ENCODE peak calls at places on chromosomes 13 and 19, in four cellular contexts. T is non-pigmented ciliary epithelial cell, K is psoas muscle, G is fibroblast of the aortic adventitia. X is an unnamed sample.

GRCh38 chr19:45817725-45818301 is 2.7 kb upstream of the RSPH6A start:
- DNase-seq in T (no peak), K (no peak), G (no peak), X (no peak)

GRCh38 chr19:55676889-55677505 is 2.0 kb downstream of the EPN1 start:
- DNase-seq in T (no peak), K (no peak), G (no peak), X (no peak)

GRCh38 chr13:52036037-52036436 is 11.5 kb downstream of the UTP14C start:
- DNase-seq in T (no peak), K (no peak), G (no peak), X (no peak)

GRCh38 chr13:98327326-98328314 is 150.6 kb upstream of the RNF113B start:
- DNase-seq in T (peak), K (no peak), G (peak), X (peak)

GRCh38 chr19:49801966-49802661 is 11.0 kb downstream of the FUZ start:
- DNase-seq in T (peak), K (peak), G (peak), X (peak)

GRCh38 chr19:19550972-19551861 is 13.2 kb downstream of the CILP2 start:
- DNase-seq in T (no peak), K (no peak), G (no peak), X (no peak)

GRCh38 chr13:90562388-90562787 is 785.1 kb upstream of the MIR17HG start:
- DNase-seq in T (no peak), K (no peak), G (no peak), X (no peak)

GRCh38 chr13:19023115-19023514 is 158.5 kb downstream of the TUBA3C start:
- DNase-seq in T (no peak), K (no peak), G (no peak), X (no peak)

GRCh38 chr19:58227964-58228583 is 640 bp upstream of the ZNF544 start:
- DNase-seq in T (no peak), K (no peak), G (no peak), X (no peak)

GRCh38 chr13:110874508-110874960 is 40.3 kb downstream of the ANKRD10 start:
- DNase-seq in T (peak), K (peak), G (peak), X (peak)

GRCh38 chr13:21420706-21421105 is 38.4 kb downstream of the ZDHHC20 start:
- DNase-seq in T (no peak), K (no peak), G (peak), X (peak)

GRCh38 chr13:20997301-20998061 is 63.9 kb downstream of the LATS2 start:
- DNase-seq in T (peak), K (peak), G (peak), X (peak)

GRCh38 chr13:42071667-42072419 is 23.4 kb downstream of the DGKH start:
- DNase-seq in T (peak), K (no peak), G (peak), X (peak)

GRCh38 chr19:3617463-3617862 is 9.1 kb downstream of the CACTIN start:
- DNase-seq in T (no peak), K (no peak), G (no peak), X (no peak)

GRCh38 chr13:97139704-97140103 is 82.4 kb upstream of the MBNL2 start:
- DNase-seq in T (no peak), K (no peak), G (no peak), X (no peak)

GRCh38 chr19:37874784-37875183 is 31.6 kb downstream of the WDR87 start:
- DNase-seq in T (no peak), K (no peak), G (no peak), X (no peak)

GRCh38 chr13:44030615-44031014 is 150.9 kb downstream of the LACC1 start:
- DNase-seq in T (no peak), K (peak), G (peak), X (no peak)

GRCh38 chr19:19823916-19824315 is 2.4 kb upstream of the ZNF506 start:
- DNase-seq in T (no peak), K (no peak), G (no peak), X (no peak)

GRCh38 chr19:46602392-46603194 is 1.5 kb downstream of the CALM3 start:
- DNase-seq in T (no peak), K (no peak), G (peak), X (no peak)

GRCh38 chr19:31277516-31277915 is 71.7 kb downstream of the TSHZ3 start:
- DNase-seq in T (no peak), K (no peak), G (no peak), X (no peak)

GRCh38 chr13:98033277-98034247 is 80.1 kb downstream of the IPO5 start:
- DNase-seq in T (peak), K (no peak), G (peak), X (peak)

GRCh38 chr19:4673726-4674125 is 3.6 kb upstream of the MYDGF start:
- DNase-seq in T (no peak), K (no peak), G (no peak), X (no peak)

GRCh38 chr19:8158411-8159074 is 9.2 kb upstream of the FBN3 start:
- DNase-seq in T (peak), K (no peak), G (peak), X (peak)

GRCh38 chr13:109345433-109345941 is 440.9 kb downstream of the IRS2 start:
- DNase-seq in T (peak), K (no peak), G (peak), X (peak)

GRCh38 chr19:34998777-34999497 is 1.2 kb upstream of the GRAMD1A start:
- DNase-seq in T (no peak), K (peak), G (no peak), X (no peak)

GRCh38 chr13:19567820-19568534 is 6.6 kb upstream of the TPTE2 start:
- DNase-seq in T (no peak), K (no peak), G (no peak), X (no peak)

GRCh38 chr13:69769637-69770036 is 338.0 kb upstream of the ATXN8OS start:
- DNase-seq in T (no peak), K (no peak), G (no peak), X (no peak)

GRCh38 chr19:38264486-38265212 is at the start of gene SPINT2:
- DNase-seq in T (no peak), K (peak), G (no peak), X (no peak)